ENCODE peak calls at places on chromosome 15, in five cellular contexts. T is neural crest cell, I is germinal center, G is dorsolateral prefrontal cortex, U is memory B cell. Q is an unnamed sample.

GRCh38 chr15:45200799-45201556 is 13.2 kb upstream of the SHF start:
- DNase-seq in T (peak; percentile 70), G (peak; percentile 92), U (no peak), I (no peak), Q (peak; percentile 80)

GRCh38 chr15:67931861-67932260 is 92.0 kb upstream of the RNU6-1 start:
- DNase-seq in I (no peak), T (no peak), U (no peak), G (no peak), Q (no peak)

GRCh38 chr15:63860161-63860954 is 26.6 kb upstream of the HERC1 start:
- DNase-seq in U (peak; percentile 38), T (no peak), G (no peak), I (peak; percentile 56), Q (no peak)

GRCh38 chr15:94910166-94910565 is 678.8 kb downstream of the MCTP2 start:
- DNase-seq in U (no peak), T (no peak), I (no peak), G (no peak), Q (no peak)

GRCh38 chr15:73630030-73630429 is 3.2 kb downstream of the NPTN start:
- DNase-seq in T (no peak), U (no peak), G (no peak), I (no peak), Q (no peak)

GRCh38 chr15:69146724-69147435 is 13.6 kb upstream of the GLCE start:
- DNase-seq in U (no peak), T (no peak), I (no peak), G (no peak), Q (no peak)

GRCh38 chr15:88624156-88624970 is 3.2 kb downstream of the AEN start:
- DNase-seq in U (peak; percentile 67), I (peak; percentile 72), G (no peak), T (no peak), Q (no peak)

GRCh38 chr15:45618813-45619212 is 16.0 kb upstream of the SQOR start:
- DNase-seq in G (no peak), U (no peak), T (no peak), I (peak; percentile 85), Q (no peak)

GRCh38 chr15:34855397-34855796 is 60.0 kb upstream of the ACTC1 start:
- DNase-seq in U (no peak), G (no peak), T (no peak), I (no peak), Q (no peak)

GRCh38 chr15:37112171-37112570 is 11.8 kb upstream of the MEIS2 start:
- DNase-seq in U (no peak), T (no peak), I (no peak), G (no peak), Q (no peak)

GRCh38 chr15:69468241-69469121 is 15.9 kb downstream of the RPLP1 start:
- DNase-seq in U (peak; percentile 33), G (no peak), T (no peak), I (no peak), Q (peak; percentile 29)

Q was measured in adrenal gland.